ENCODE peak calls at places on chromosomes 12 and 14, in seven cellular contexts. R, B, K, P, H, J and U are unnamed samples.

GRCh38 chr14:77098470-77099353 is 654 bp downstream of the CIPC start:
- DNase-seq in R (peak; percentile 89), B (no peak), K (no peak), P (no peak), H (peak; percentile 60), J (peak; percentile 54), U (peak; percentile 90)

GRCh38 chr12:42296503-42297109 is 29.3 kb downstream of the ZCRB1 start:
- DNase-seq in R (no peak), B (peak; percentile 60), K (no peak), P (no peak), H (no peak), J (no peak), U (no peak)

GRCh38 chr14:93301821-93302447 is 30.9 kb downstream of the BTBD7 start:
- DNase-seq in R (no peak), B (peak; percentile 24), K (no peak), P (no peak), H (no peak), J (no peak), U (no peak)

GRCh38 chr12:131112690-131113290 is 159.1 kb downstream of the ADGRD1 start:
- DNase-seq in R (peak; percentile 61), B (no peak), K (no peak), P (no peak), H (no peak), J (no peak), U (peak; percentile 12)

GRCh38 chr12:119448737-119449136 is 114.2 kb downstream of the CCDC60 start:
- DNase-seq in R (no peak), B (no peak), K (no peak), P (no peak), H (no peak), J (no peak), U (no peak)

GRCh38 chr14:23643533-23644194 is 7.5 kb downstream of the DHRS2 start:
- DNase-seq in R (no peak), B (no peak), K (no peak), P (no peak), H (no peak), J (no peak), U (no peak)

GRCh38 chr12:21696603-21697002 is 39.0 kb upstream of the LDHB start:
- DNase-seq in R (no peak), B (no peak), K (no peak), P (no peak), H (no peak), J (no peak), U (no peak)

GRCh38 chr12:80175307-80175930 is 76.1 kb downstream of the OTOGL start:
- DNase-seq in R (no peak), B (peak; percentile 12), K (no peak), P (no peak), H (no peak), J (no peak), U (no peak)

GRCh38 chr12:54148560-54149439 is 40.0 kb downstream of the SMUG1 start:
- DNase-seq in R (no peak), B (no peak), K (no peak), P (no peak), H (no peak), J (no peak), U (no peak)

GRCh38 chr14:32809255-32809654 is 129.4 kb upstream of the NPAS3 start:
- DNase-seq in R (no peak), B (no peak), K (no peak), P (no peak), H (no peak), J (no peak), U (no peak)

GRCh38 chr12:54603173-54603814 is 14.8 kb upstream of the PPP1R1A start:
- DNase-seq in R (peak; percentile 83), B (peak; percentile 84), K (peak; percentile 49), P (no peak), H (peak; percentile 62), J (peak; percentile 71), U (no peak)

GRCh38 chr12:50282581-50283229 is 615 bp downstream of the LIMA1 start:
- DNase-seq in R (no peak), B (no peak), K (no peak), P (no peak), H (no peak), J (no peak), U (no peak)

GRCh38 chr12:70402597-70402996 is 36.5 kb downstream of the KCNMB4 start:
- DNase-seq in R (no peak), B (no peak), K (no peak), P (no peak), H (no peak), J (no peak), U (no peak)

GRCh38 chr12:54304187-54304810 is 3.5 kb upstream of the NFE2 start:
- DNase-seq in R (peak; percentile 80), B (peak; percentile 58), K (peak; percentile 52), P (peak; percentile 93), H (peak; percentile 65), J (peak; percentile 88), U (peak; percentile 84)

GRCh38 chr12:118307069-118307954 is 65.4 kb downstream of the TAOK3 start:
- DNase-seq in R (no peak), B (peak; percentile 19), K (no peak), P (no peak), H (no peak), J (no peak), U (no peak)

GRCh38 chr14:74875204-74875603 is 741 bp downstream of the PROX2 start:
- DNase-seq in R (no peak), B (no peak), K (no peak), P (no peak), H (no peak), J (no peak), U (no peak)

GRCh38 chr14:35949933-35950332 is 123.8 kb downstream of the BRMS1L start:
- DNase-seq in R (no peak), B (peak; percentile 70), K (no peak), P (peak; percentile 45), H (no peak), J (peak; percentile 46), U (no peak)

DNA sequence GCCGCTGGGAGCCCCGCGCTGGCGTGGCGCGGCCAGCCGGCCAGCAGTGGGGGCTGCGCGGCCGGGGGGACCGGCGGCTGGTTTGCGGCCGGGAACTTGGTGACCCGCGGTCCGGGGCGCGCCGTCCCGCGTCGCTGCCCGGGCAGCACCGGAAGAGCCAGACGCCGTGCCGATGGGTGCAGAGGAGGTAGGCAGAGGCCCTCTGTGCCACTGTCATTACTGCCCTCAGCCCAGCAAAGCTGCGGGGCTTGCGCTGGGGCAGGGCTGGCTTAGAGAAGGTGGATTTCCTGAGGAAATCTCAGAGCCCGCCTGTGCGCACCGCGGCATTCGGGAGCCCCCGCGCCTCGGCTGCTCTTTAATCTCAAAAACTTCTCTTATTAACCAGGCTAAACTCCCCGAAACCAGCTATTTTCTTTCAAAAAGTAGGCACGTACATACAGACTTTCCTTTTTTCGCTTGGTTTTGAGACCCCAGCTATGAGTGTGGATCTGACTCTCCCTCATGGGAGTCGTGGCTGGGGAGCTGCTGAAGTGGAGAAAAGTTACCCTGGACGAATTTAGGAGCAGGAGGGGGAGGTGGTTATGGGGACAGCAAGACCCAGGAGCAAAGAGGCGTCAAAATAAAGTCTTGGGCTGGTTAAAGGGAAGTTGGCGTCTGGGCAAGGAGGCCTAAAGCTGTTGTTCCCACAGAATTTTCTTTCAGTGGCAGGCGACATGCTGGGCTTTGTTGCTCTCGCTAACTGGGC is 790 bp downstream of the SUSD6 start:
- DNase-seq in R (peak; percentile 80), B (no peak), K (peak; percentile 49), P (peak; percentile 42), H (no peak), J (no peak), U (peak; percentile 57)
- H3K4me1 ChIP-seq in R (peaks cover 10% of the 10 kb centered on the region), B (peaks cover 22% of the 10 kb centered on the region), K (peaks cover 67% of the 10 kb centered on the region), P (peaks cover 45% of the 10 kb centered on the region), H (peaks cover 32% of the 10 kb centered on the region), J (peaks cover 57% of the 10 kb centered on the region), U (peaks cover 53% of the 10 kb centered on the region)

DNA sequence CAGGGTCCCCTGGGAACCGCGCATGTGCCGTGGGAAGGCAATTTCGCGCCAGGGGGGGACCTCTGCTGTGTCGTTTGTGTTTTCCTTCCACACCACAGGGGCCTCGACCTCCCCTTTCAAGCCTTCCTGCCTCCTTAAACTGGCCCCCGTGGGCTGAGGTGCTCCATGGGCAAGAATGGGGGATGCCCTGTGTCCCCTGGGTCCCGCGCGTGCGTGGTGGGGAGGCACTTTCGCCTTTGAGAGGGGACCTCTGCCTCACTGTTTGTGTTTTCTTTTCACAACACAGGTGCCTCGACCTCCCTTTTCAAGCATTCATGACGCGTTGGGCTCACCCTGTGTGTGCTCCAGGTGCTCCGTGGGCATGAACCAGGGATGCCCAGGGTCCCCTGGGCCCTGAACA is 348.8 kb downstream of the ALG10 start:
- DNase-seq in R (no peak), B (no peak), K (no peak), P (no peak), H (no peak), J (no peak), U (no peak)
- H3K9me3 ChIP-seq in R (peaks cover 5% of the 10 kb centered on the region), B (no peaks in the 10 kb centered on the region), K (no peaks in the 10 kb centered on the region), P (no peaks in the 10 kb centered on the region), H (peaks cover 100% of the 10 kb centered on the region), J (peaks cover 100% of the 10 kb centered on the region), U (no peaks in the 10 kb centered on the region)

GRCh38 chr12:31600252-31600651 is 9.3 kb upstream of the DENND5B start:
- DNase-seq in R (no peak), B (peak; percentile 45), K (no peak), P (no peak), H (no peak), J (no peak), U (no peak)

GRCh38 chr12:31603546-31604009 is 12.6 kb upstream of the DENND5B start:
- DNase-seq in R (no peak), B (no peak), K (no peak), P (no peak), H (no peak), J (no peak), U (no peak)

GRCh38 chr12:31599053-31599452 is 8.1 kb upstream of the DENND5B start:
- DNase-seq in R (no peak), B (no peak), K (no peak), P (no peak), H (no peak), J (no peak), U (no peak)

GRCh38 chr12:31597066-31597465 is 6.1 kb upstream of the DENND5B start:
- DNase-seq in R (no peak), B (no peak), K (no peak), P (no peak), H (no peak), J (no peak), U (no peak)

GRCh38 chr12:31600764-31601163 is 9.8 kb upstream of the DENND5B start:
- DNase-seq in R (no peak), B (no peak), K (no peak), P (no peak), H (no peak), J (no peak), U (no peak)
- H3K27ac ChIP-seq in R (no peak overlapping the region), B (no peak overlapping the region), K (no peak overlapping the region), P (no peak overlapping the region), H (no peak overlapping the region), J (no peak overlapping the region), U (no peak overlapping the region)

GRCh38 chr14:26334288-26334687 is 263.5 kb downstream of the NOVA1 start:
- DNase-seq in R (no peak), B (no peak), K (no peak), P (no peak), H (no peak), J (no peak), U (no peak)
- H3K4me1 ChIP-seq in R (no peaks in the 10 kb centered on the region), B (no peaks in the 10 kb centered on the region), K (no peaks in the 10 kb centered on the region), P (no peaks in the 10 kb centered on the region), H (no peaks in the 10 kb centered on the region), J (no peaks in the 10 kb centered on the region), U (no peaks in the 10 kb centered on the region)